ENCODE peak calls at places on chromosomes 6 and 20, in seven cellular contexts. One of them, this sample, is unnamed.

GRCh38 chr6:100186552-100186951 is 192.5 kb upstream of the MCHR2 start:
- DNase-seq in skeletal muscle cell: no peak
- DNase-seq in right cardiac atrium: no peak
- DNase-seq in activated naive CD4-positive, alpha-beta T cell: no peak
- DNase-seq in left colon: no peak
- DNase-seq in GM13976: no peak
- DNase-seq in HCT116: no peak
- DNase-seq in this sample: no peak

GRCh38 chr20:50110141-50111047 is 2.6 kb downstream of the UBE2V1 start:
- DNase-seq in right cardiac atrium: no peak
- DNase-seq in GM13976: peak; percentile 59
- DNase-seq in skeletal muscle cell: no peak
- DNase-seq in HCT116: no peak
- DNase-seq in left colon: no peak
- DNase-seq in activated naive CD4-positive, alpha-beta T cell: no peak
- DNase-seq in this sample: no peak

GRCh38 chr6:3850451-3851203 is 1.5 kb downstream of the FAM50B start:
- DNase-seq in HCT116: no peak
- DNase-seq in right cardiac atrium: no peak
- DNase-seq in skeletal muscle cell: no peak
- DNase-seq in left colon: no peak
- DNase-seq in activated naive CD4-positive, alpha-beta T cell: no peak
- DNase-seq in GM13976: peak; percentile 34
- DNase-seq in this sample: no peak

GRCh38 chr6:55868910-55869479 is 6.4 kb downstream of the BMP5 start:
- DNase-seq in HCT116: peak; percentile 2
- DNase-seq in right cardiac atrium: no peak
- DNase-seq in GM13976: peak; percentile 16
- DNase-seq in left colon: no peak
- DNase-seq in skeletal muscle cell: no peak
- DNase-seq in activated naive CD4-positive, alpha-beta T cell: no peak
- DNase-seq in this sample: no peak

GRCh38 chr6:55255061-55255571 is 72.2 kb upstream of the GFRAL start:
- DNase-seq in GM13976: no peak
- DNase-seq in HCT116: no peak
- DNase-seq in right cardiac atrium: no peak
- DNase-seq in skeletal muscle cell: no peak
- DNase-seq in left colon: no peak
- DNase-seq in activated naive CD4-positive, alpha-beta T cell: no peak
- DNase-seq in this sample: no peak

GRCh38 chr20:17965042-17965697 is 3.4 kb downstream of the SNX5 start:
- DNase-seq in GM13976: no peak
- DNase-seq in right cardiac atrium: peak; percentile 49
- DNase-seq in left colon: no peak
- DNase-seq in skeletal muscle cell: no peak
- DNase-seq in activated naive CD4-positive, alpha-beta T cell: no peak
- DNase-seq in HCT116: no peak
- DNase-seq in this sample: no peak

GRCh38 chr6:158262082-158262481 is 50.2 kb upstream of the TULP4 start:
- DNase-seq in right cardiac atrium: no peak
- DNase-seq in GM13976: no peak
- DNase-seq in left colon: no peak
- DNase-seq in activated naive CD4-positive, alpha-beta T cell: no peak
- DNase-seq in skeletal muscle cell: no peak
- DNase-seq in HCT116: no peak
- DNase-seq in this sample: no peak

GRCh38 chr6:128914051-128914450 is 31.1 kb downstream of the LAMA2 start:
- DNase-seq in activated naive CD4-positive, alpha-beta T cell: no peak
- DNase-seq in HCT116: no peak
- DNase-seq in left colon: no peak
- DNase-seq in right cardiac atrium: no peak
- DNase-seq in GM13976: no peak
- DNase-seq in skeletal muscle cell: no peak
- DNase-seq in this sample: no peak

GRCh38 chr20:32274359-32274758 is 3.1 kb upstream of the KIF3B start:
- DNase-seq in GM13976: no peak
- DNase-seq in left colon: no peak
- DNase-seq in right cardiac atrium: no peak
- DNase-seq in HCT116: no peak
- DNase-seq in skeletal muscle cell: no peak
- DNase-seq in activated naive CD4-positive, alpha-beta T cell: no peak
- DNase-seq in this sample: no peak

This sample was measured in ureter.